ENCODE peak calls at places on chromosomes 1 and 21, in five cellular contexts. S is nucleus accumbens; B is stimulated activated CD8-positive, alpha-beta memory T cell treated with anti-CD3 and anti-CD28 coated beads, Interleukin-12 subunit alpha, Interleukin-12 subunit beta, amount 100 ng/mL, for 1 hour; F is NCI-H1417; X is nephron progenitor cell. T is an unnamed sample.

GRCh38 chr1:111852216-111852615 is 96.5 kb downstream of the DDX20 start:
- DNase-seq in S (no peak), B (no peak), F (peak), X (no peak), T (no peak)

GRCh38 chr1:218436346-218436745 is 91.2 kb downstream of the TGFB2 start:
- DNase-seq in S (no peak), B (no peak), F (no peak), X (no peak), T (no peak)

GRCh38 chr1:110165761-110166231 is 15.5 kb downstream of the SLC6A17 start:
- DNase-seq in S (no peak), B (no peak), F (no peak), X (no peak), T (no peak)

GRCh38 chr1:21341517-21342078 is 51.3 kb upstream of the ECE1 start:
- DNase-seq in S (no peak), B (no peak), F (no peak), X (no peak), T (no peak)

GRCh38 chr1:212690816-212691403 is 8.7 kb downstream of the BATF3 start:
- DNase-seq in S (no peak), B (no peak), F (no peak), X (no peak), T (no peak)

GRCh38 chr1:46527474-46528296 is 23.8 kb downstream of the KNCN start:
- DNase-seq in S (peak), B (peak), F (peak), X (peak), T (peak)

GRCh38 chr1:170634819-170635410 is 29.0 kb upstream of the PRRX1 start:
- DNase-seq in S (no peak), B (no peak), F (no peak), X (no peak), T (no peak)

GRCh38 chr1:173255214-173255813 is 48.2 kb upstream of the TNFSF4 start:
- DNase-seq in S (no peak), B (no peak), F (peak), X (peak), T (no peak)

GRCh38 chr1:183276386-183276785 is 90.3 kb downstream of the LAMC2 start:
- DNase-seq in S (no peak), B (no peak), F (no peak), X (peak), T (no peak)

GRCh38 chr21:31991356-31992331 is 118.8 kb downstream of the HUNK start:
- DNase-seq in S (no peak), B (no peak), F (no peak), X (no peak), T (no peak)

GRCh38 chr1:208153386-208153785 is 90.8 kb downstream of the PLXNA2 start:
- DNase-seq in S (no peak), B (no peak), F (peak), X (no peak), T (no peak)

GRCh38 chr1:235806128-235806527 is 60.6 kb downstream of the LYST start:
- DNase-seq in S (no peak), B (no peak), F (no peak), X (no peak), T (no peak)

GRCh38 chr1:7644086-7644485 is 127.0 kb upstream of the VAMP3 start:
- DNase-seq in S (no peak), B (no peak), F (no peak), X (no peak), T (no peak)

GRCh38 chr1:236018885-236019453 is 45.9 kb downstream of the NID1 start:
- DNase-seq in S (no peak), B (no peak), F (no peak), X (no peak), T (no peak)

GRCh38 chr1:68347415-68347814 is 102.3 kb downstream of the RPE65 start:
- DNase-seq in S (no peak), B (no peak), F (no peak), X (no peak), T (no peak)

GRCh38 chr1:223727541-223727940 is 15.2 kb downstream of the CAPN2 start:
- DNase-seq in S (no peak), B (no peak), F (no peak), X (no peak), T (no peak)

GRCh38 chr21:43740497-43741156 is 21.7 kb downstream of the PDXK start:
- DNase-seq in S (peak), B (no peak), F (peak), X (peak), T (no peak)

GRCh38 chr1:57638239-57638638 is 214.4 kb upstream of the DAB1 start:
- DNase-seq in S (no peak), B (no peak), F (no peak), X (no peak), T (no peak)

GRCh38 chr1:96374076-96374762 is 347.4 kb upstream of the PTBP2 start:
- DNase-seq in S (no peak), B (no peak), F (no peak), X (no peak), T (no peak)

GRCh38 chr1:167808104-167808503 is 86.3 kb downstream of the MPZL1 start:
- DNase-seq in S (no peak), B (no peak), F (no peak), X (no peak), T (no peak)

T was measured in occipital lobe.